ENCODE peak calls at places on chromosomes 6 and 20, in eight cellular contexts. V, N, U, R, M, Y, W and P are unnamed samples.

GRCh38 chr20:12152996-12153395 is 235.3 kb downstream of the BTBD3 start:
- DNase-seq in M (no peak), U (no peak), Y (no peak), R (no peak), N (no peak), V (no peak), W (no peak), P (no peak)

GRCh38 chr6:156777866-156778614 is 862 bp downstream of the ARID1B start:
- DNase-seq in Y (peak), R (peak), M (peak), V (peak), W (peak), N (peak), U (peak), P (no peak)

GRCh38 chr6:11258260-11259237 is 26.1 kb upstream of the NEDD9 start:
- DNase-seq in Y (no peak), U (no peak), V (no peak), W (no peak), M (no peak), N (no peak), R (no peak), P (no peak)

GRCh38 chr20:51531141-51531710 is 11.3 kb downstream of the NFATC2 start:
- DNase-seq in R (no peak), V (no peak), M (no peak), U (no peak), Y (no peak), W (no peak), N (no peak), P (no peak)

GRCh38 chr6:33962673-33963072 is 158.9 kb upstream of the MLN start:
- DNase-seq in M (no peak), Y (peak), U (no peak), R (peak), N (no peak), W (no peak), V (no peak), P (no peak)

GRCh38 chr20:24208652-24209051 is 220.1 kb upstream of the GGTLC1 start:
- DNase-seq in Y (no peak), M (no peak), R (no peak), U (no peak), V (no peak), W (no peak), N (no peak), P (no peak)

GRCh38 chr20:56117350-56117749 is 112.0 kb upstream of the CBLN4 start:
- DNase-seq in Y (no peak), R (no peak), W (no peak), U (no peak), N (no peak), M (no peak), V (no peak), P (no peak)

GRCh38 chr20:57288676-57289075 is 22.2 kb upstream of the BMP7 start:
- DNase-seq in Y (no peak), U (no peak), M (no peak), R (no peak), V (no peak), N (no peak), W (no peak), P (no peak)

GRCh38 chr6:7165736-7166296 is 58.1 kb downstream of the RREB1 start:
- DNase-seq in M (no peak), V (no peak), R (no peak), W (no peak), U (no peak), Y (no peak), N (no peak), P (no peak)

GRCh38 chr20:62219101-62219991 is 732 bp downstream of the HRH3 start:
- DNase-seq in R (no peak), M (no peak), N (no peak), Y (no peak), V (no peak), U (no peak), W (no peak), P (no peak)

GRCh38 chr20:62222266-62222850 is 2.3 kb upstream of the HRH3 start:
- DNase-seq in Y (no peak), W (no peak), N (no peak), U (no peak), R (no peak), M (no peak), V (no peak), P (no peak)

GRCh38 chr20:62217913-62218773 is 1.9 kb downstream of the HRH3 start:
- DNase-seq in R (no peak), V (no peak), N (no peak), Y (no peak), U (no peak), W (no peak), M (no peak), P (no peak)

GRCh38 chr20:62220666-62221568 is 839 bp upstream of the HRH3 start:
- DNase-seq in Y (no peak), V (no peak), W (no peak), M (no peak), N (no peak), U (no peak), R (no peak), P (no peak)

GRCh38 chr20:62219992-62220665 is at the start of gene HRH3:
- DNase-seq in R (peak), Y (no peak), N (peak), V (no peak), M (no peak), W (peak), U (peak), P (peak)
- TF ChIP-seq POLR2A in R (no peak), Y (no peak), N (no peak), V (no peak), M (no peak), W (no peak), U (no peak), P (no peak)

GRCh38 chr20:6575912-6576391 is 191.5 kb upstream of the BMP2 start:
- DNase-seq in V (no peak), N (no peak), Y (no peak), M (no peak), U (no peak), R (no peak), W (no peak), P (no peak)
- TF ChIP-seq POLR2A in V (no peak), N (no peak), Y (no peak), M (no peak), U (no peak), R (no peak), W (no peak), P (no peak)

GRCh38 chr6:95574811-95575210 is 2.5 kb upstream of the MANEA start:
- DNase-seq in V (no peak), N (no peak), U (no peak), R (no peak), M (no peak), W (no peak), Y (no peak), P (no peak)

GRCh38 chr6:95578106-95578410 is 723 bp downstream of the MANEA start:
- DNase-seq in N (no peak), V (no peak), M (no peak), R (peak), U (no peak), Y (no peak), W (no peak), P (no peak)

GRCh38 chr6:95576218-95576617 is 1.1 kb upstream of the MANEA start:
- DNase-seq in N (no peak), U (no peak), Y (no peak), R (no peak), W (no peak), V (no peak), M (no peak), P (no peak)

GRCh38 chr6:95576621-95577316 is 566 bp upstream of the MANEA start:
- DNase-seq in R (no peak), N (no peak), U (no peak), W (no peak), M (no peak), V (no peak), Y (no peak), P (no peak)

DNA sequence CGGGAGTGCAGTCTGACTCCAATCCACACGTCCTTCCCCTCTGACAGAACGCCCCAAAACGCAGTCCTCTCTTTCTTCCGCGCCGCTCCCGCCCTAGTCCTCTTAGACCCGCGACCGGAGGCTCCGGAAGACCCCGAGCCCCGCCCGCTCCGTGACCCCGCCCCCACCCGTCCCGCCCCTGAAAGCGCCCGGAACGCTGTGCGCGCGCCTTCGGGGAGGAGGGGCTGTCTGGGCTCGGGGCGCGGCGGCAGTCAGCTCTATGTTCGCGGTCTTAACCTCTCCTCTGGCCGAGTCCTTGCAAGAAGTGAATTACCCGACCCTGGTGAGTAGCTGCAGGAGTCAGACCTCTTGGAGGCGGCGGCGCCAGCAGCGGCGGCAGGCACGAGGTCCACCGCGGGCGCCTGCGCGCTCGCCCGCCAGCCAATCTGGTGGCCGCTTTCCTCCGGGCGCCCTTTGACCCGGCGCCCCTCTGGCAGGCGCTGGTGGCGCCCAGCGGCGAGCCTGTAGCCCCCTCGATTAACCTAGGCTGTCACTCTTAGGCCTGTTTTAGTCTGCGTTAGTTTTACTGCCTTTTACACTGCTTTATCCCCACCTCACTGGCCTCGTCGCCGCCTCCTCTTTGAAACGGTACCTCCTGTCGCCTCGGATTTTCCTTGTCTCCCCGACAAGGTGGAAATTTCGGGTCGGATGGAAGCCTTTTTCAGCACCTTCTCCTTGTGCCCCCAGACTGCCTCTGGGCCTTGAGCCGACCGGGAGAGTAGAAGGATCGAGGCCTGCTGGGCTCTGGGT is at the start of gene MANEA:
- DNase-seq in N (peak), U (peak), R (peak), V (peak), W (peak), Y (peak), M (peak), P (peak)
- TF ChIP-seq POLR2A in N (peak), U (peak), R (peak), V (no peak), W (no peak), Y (no peak), M (no peak), P (peak)

DNA sequence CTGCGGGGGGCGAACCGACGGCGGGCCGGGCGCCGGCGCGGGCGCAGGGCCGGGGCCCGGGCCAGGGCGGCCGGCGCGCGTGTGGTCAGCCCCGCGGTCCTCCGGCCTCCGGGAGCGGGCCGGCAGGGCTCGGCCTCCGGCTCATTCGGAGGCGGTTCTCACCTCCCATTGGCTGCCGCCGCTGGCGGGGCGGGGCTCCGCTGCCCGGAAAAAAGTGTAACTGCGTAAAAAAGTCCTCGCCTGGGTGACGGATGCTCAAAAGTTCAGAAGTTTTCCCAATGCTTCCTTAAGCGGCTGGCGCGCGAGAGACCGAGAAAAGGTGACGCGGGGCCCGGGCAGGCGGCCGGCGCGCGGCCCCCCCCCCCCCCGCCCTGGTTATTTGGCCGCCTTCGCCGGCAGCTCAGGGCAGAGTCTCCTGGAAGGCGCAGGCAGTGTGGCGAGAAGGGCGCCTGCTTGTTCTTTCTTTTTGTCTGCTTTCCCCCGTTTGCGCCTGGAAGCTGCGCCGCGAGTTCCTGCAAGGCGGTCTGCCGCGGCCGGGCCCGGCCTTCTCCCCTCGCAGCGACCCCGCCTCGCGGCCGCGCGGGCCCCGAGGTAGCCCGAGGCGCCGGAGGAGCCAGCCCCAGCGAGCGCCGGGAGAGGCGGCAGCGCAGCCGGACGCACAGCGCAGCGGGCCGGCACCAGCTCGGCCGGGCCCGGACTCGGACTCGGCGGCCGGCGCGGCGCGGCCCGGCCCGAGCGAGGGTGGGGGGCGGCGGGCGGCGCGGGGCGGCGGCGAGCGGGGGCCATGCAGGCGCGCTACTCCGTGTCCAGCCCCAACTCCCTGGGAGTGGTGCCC is at the start of gene FOXC1:
- DNase-seq in W (peak), V (peak), N (peak), R (peak), M (peak), U (peak), Y (peak), P (peak)
- TF ChIP-seq POLR2A in W (no peak), V (no peak), N (no peak), R (no peak), M (no peak), U (peak), Y (peak), P (no peak)

GRCh38 chr20:10524034-10524476 is 89.0 kb downstream of the SLX4IP start:
- DNase-seq in U (peak), Y (peak), W (no peak), V (peak), N (peak), R (no peak), M (peak), P (no peak)
- TF ChIP-seq POLR2A in U (no peak), Y (no peak), W (no peak), V (no peak), N (no peak), R (no peak), M (no peak), P (no peak)